ENCODE peak calls at places on chromosomes 12 and 14, in nine cellular contexts. One of them, this sample, is unnamed.

GRCh38 chr12:123576611-123577010 is 7.7 kb upstream of the TMED2 start:
- DNase-seq in transverse colon: no peak
- DNase-seq in IMR-90: peak; percentile 44
- DNase-seq in fibroblast of lung: peak; percentile 39
- DNase-seq in ovary: no peak
- DNase-seq in CD8-positive, alpha-beta T cell: no peak
- DNase-seq in RWPE1: no peak
- DNase-seq in pancreas: no peak
- DNase-seq in GM23248: peak; percentile 58
- DNase-seq in this sample: no peak

GRCh38 chr14:51118993-51119392 is 24.1 kb upstream of the TRIM9 start:
- DNase-seq in transverse colon: no peak
- DNase-seq in IMR-90: no peak
- DNase-seq in fibroblast of lung: no peak
- DNase-seq in ovary: no peak
- DNase-seq in CD8-positive, alpha-beta T cell: no peak
- DNase-seq in RWPE1: no peak
- DNase-seq in pancreas: no peak
- DNase-seq in GM23248: no peak
- DNase-seq in this sample: no peak

GRCh38 chr14:22471545-22472121 is 117.4 kb downstream of the DAD1 start:
- DNase-seq in transverse colon: peak; percentile 46
- DNase-seq in IMR-90: peak; percentile 32
- DNase-seq in fibroblast of lung: peak; percentile 50
- DNase-seq in ovary: peak; percentile 35
- DNase-seq in CD8-positive, alpha-beta T cell: no peak
- DNase-seq in RWPE1: peak; percentile 27
- DNase-seq in pancreas: peak; percentile 69
- DNase-seq in GM23248: no peak
- DNase-seq in this sample: no peak

GRCh38 chr12:11896530-11896929 is 174.2 kb upstream of the BCL2L14 start:
- DNase-seq in transverse colon: no peak
- DNase-seq in IMR-90: no peak
- DNase-seq in fibroblast of lung: no peak
- DNase-seq in ovary: no peak
- DNase-seq in CD8-positive, alpha-beta T cell: no peak
- DNase-seq in RWPE1: no peak
- DNase-seq in pancreas: no peak
- DNase-seq in GM23248: no peak
- DNase-seq in this sample: no peak

GRCh38 chr14:39316844-39317553 is 83.3 kb downstream of the MIA2 start:
- DNase-seq in transverse colon: no peak
- DNase-seq in IMR-90: no peak
- DNase-seq in fibroblast of lung: no peak
- DNase-seq in ovary: no peak
- DNase-seq in CD8-positive, alpha-beta T cell: no peak
- DNase-seq in RWPE1: no peak
- DNase-seq in pancreas: no peak
- DNase-seq in GM23248: no peak
- DNase-seq in this sample: no peak

GRCh38 chr14:80946187-80946586 is 4.6 kb upstream of the CEP128 start:
- DNase-seq in transverse colon: no peak
- DNase-seq in IMR-90: peak; percentile 52
- DNase-seq in fibroblast of lung: no peak
- DNase-seq in ovary: no peak
- DNase-seq in CD8-positive, alpha-beta T cell: no peak
- DNase-seq in RWPE1: no peak
- DNase-seq in pancreas: no peak
- DNase-seq in GM23248: peak; percentile 64
- DNase-seq in this sample: no peak

GRCh38 chr12:97276198-97276580 is 186.4 kb upstream of the RMST start:
- DNase-seq in transverse colon: no peak
- DNase-seq in IMR-90: no peak
- DNase-seq in fibroblast of lung: no peak
- DNase-seq in ovary: no peak
- DNase-seq in CD8-positive, alpha-beta T cell: no peak
- DNase-seq in RWPE1: no peak
- DNase-seq in pancreas: no peak
- DNase-seq in GM23248: no peak
- DNase-seq in this sample: no peak

GRCh38 chr12:43551971-43552559 is at the start of gene ADAMTS20:
- DNase-seq in transverse colon: no peak
- DNase-seq in IMR-90: peak; percentile 3
- DNase-seq in fibroblast of lung: peak; percentile 15
- DNase-seq in ovary: no peak
- DNase-seq in CD8-positive, alpha-beta T cell: no peak
- DNase-seq in RWPE1: no peak
- DNase-seq in pancreas: no peak
- DNase-seq in GM23248: peak; percentile 40
- DNase-seq in this sample: no peak

GRCh38 chr14:88272390-88273019 is 50.6 kb downstream of the KCNK10 start:
- DNase-seq in transverse colon: no peak
- DNase-seq in IMR-90: no peak
- DNase-seq in fibroblast of lung: no peak
- DNase-seq in ovary: no peak
- DNase-seq in CD8-positive, alpha-beta T cell: no peak
- DNase-seq in RWPE1: no peak
- DNase-seq in pancreas: no peak
- DNase-seq in GM23248: no peak
- DNase-seq in this sample: no peak

GRCh38 chr14:91311284-91311662 is 66.8 kb upstream of the GPR68 start:
- DNase-seq in transverse colon: peak; percentile 55
- DNase-seq in IMR-90: no peak
- DNase-seq in fibroblast of lung: no peak
- DNase-seq in ovary: no peak
- DNase-seq in CD8-positive, alpha-beta T cell: peak; percentile 78
- DNase-seq in RWPE1: no peak
- DNase-seq in pancreas: no peak
- DNase-seq in GM23248: no peak
- DNase-seq in this sample: no peak

GRCh38 chr12:131927110-131928079 is 1.7 kb upstream of the PUS1 start:
- DNase-seq in transverse colon: no peak
- DNase-seq in IMR-90: no peak
- DNase-seq in fibroblast of lung: no peak
- DNase-seq in ovary: peak; percentile 66
- DNase-seq in CD8-positive, alpha-beta T cell: no peak
- DNase-seq in RWPE1: no peak
- DNase-seq in pancreas: peak; percentile 27
- DNase-seq in GM23248: no peak
- DNase-seq in this sample: no peak

GRCh38 chr14:87613856-87614255 is 379.1 kb downstream of the GALC start:
- DNase-seq in transverse colon: no peak
- DNase-seq in IMR-90: no peak
- DNase-seq in fibroblast of lung: peak; percentile 9
- DNase-seq in ovary: no peak
- DNase-seq in CD8-positive, alpha-beta T cell: no peak
- DNase-seq in RWPE1: peak; percentile 4
- DNase-seq in pancreas: no peak
- DNase-seq in GM23248: no peak
- DNase-seq in this sample: no peak

GRCh38 chr12:56336361-56337167 is 2.1 kb upstream of the IL23A start:
- DNase-seq in transverse colon: peak; percentile 17
- DNase-seq in IMR-90: no peak
- DNase-seq in fibroblast of lung: no peak
- DNase-seq in ovary: no peak
- DNase-seq in CD8-positive, alpha-beta T cell: no peak
- DNase-seq in RWPE1: no peak
- DNase-seq in pancreas: no peak
- DNase-seq in GM23248: no peak
- DNase-seq in this sample: no peak

GRCh38 chr12:56487448-56488040 is 417 bp downstream of the GLS2 start:
- DNase-seq in transverse colon: peak; percentile 52
- DNase-seq in IMR-90: no peak
- DNase-seq in fibroblast of lung: peak; percentile 6
- DNase-seq in ovary: no peak
- DNase-seq in CD8-positive, alpha-beta T cell: peak; percentile 64
- DNase-seq in RWPE1: peak; percentile 8
- DNase-seq in pancreas: peak; percentile 76
- DNase-seq in GM23248: peak; percentile 48
- DNase-seq in this sample: no peak

GRCh38 chr12:34396861-34397590 is 374.7 kb downstream of the ALG10 start:
- DNase-seq in transverse colon: peak; percentile 2
- DNase-seq in IMR-90: no peak
- DNase-seq in fibroblast of lung: no peak
- DNase-seq in ovary: peak; percentile 2
- DNase-seq in CD8-positive, alpha-beta T cell: peak; percentile 25
- DNase-seq in RWPE1: no peak
- DNase-seq in pancreas: peak; percentile 4
- DNase-seq in GM23248: no peak
- DNase-seq in this sample: no peak

GRCh38 chr14:76673261-76673660 is 88.0 kb upstream of the VASH1 start:
- DNase-seq in transverse colon: no peak
- DNase-seq in IMR-90: no peak
- DNase-seq in fibroblast of lung: no peak
- DNase-seq in ovary: no peak
- DNase-seq in CD8-positive, alpha-beta T cell: no peak
- DNase-seq in RWPE1: no peak
- DNase-seq in pancreas: no peak
- DNase-seq in GM23248: no peak
- DNase-seq in this sample: no peak

GRCh38 chr14:76672123-76672522 is 89.1 kb upstream of the VASH1 start:
- DNase-seq in transverse colon: no peak
- DNase-seq in IMR-90: no peak
- DNase-seq in fibroblast of lung: no peak
- DNase-seq in ovary: no peak
- DNase-seq in CD8-positive, alpha-beta T cell: no peak
- DNase-seq in RWPE1: peak; percentile 46
- DNase-seq in pancreas: no peak
- DNase-seq in GM23248: peak; percentile 30
- DNase-seq in this sample: no peak

GRCh38 chr14:76678244-76678643 is 83.0 kb upstream of the VASH1 start:
- DNase-seq in transverse colon: no peak
- DNase-seq in IMR-90: no peak
- DNase-seq in fibroblast of lung: no peak
- DNase-seq in ovary: no peak
- DNase-seq in CD8-positive, alpha-beta T cell: no peak
- DNase-seq in RWPE1: no peak
- DNase-seq in pancreas: no peak
- DNase-seq in GM23248: no peak
- DNase-seq in this sample: no peak

GRCh38 chr14:76682367-76682766 is 78.9 kb upstream of the VASH1 start:
- DNase-seq in transverse colon: no peak
- DNase-seq in IMR-90: no peak
- DNase-seq in fibroblast of lung: no peak
- DNase-seq in ovary: no peak
- DNase-seq in CD8-positive, alpha-beta T cell: no peak
- DNase-seq in RWPE1: no peak
- DNase-seq in pancreas: no peak
- DNase-seq in GM23248: no peak
- DNase-seq in this sample: no peak

GRCh38 chr14:76676539-76676938 is 84.7 kb upstream of the VASH1 start:
- DNase-seq in transverse colon: no peak
- DNase-seq in IMR-90: no peak
- DNase-seq in fibroblast of lung: no peak
- DNase-seq in ovary: no peak
- DNase-seq in CD8-positive, alpha-beta T cell: no peak
- DNase-seq in RWPE1: no peak
- DNase-seq in pancreas: no peak
- DNase-seq in GM23248: no peak
- DNase-seq in this sample: no peak
- H3K27ac ChIP-seq in transverse colon: no peak overlapping the region
- H3K27ac ChIP-seq in IMR-90: no peak overlapping the region
- H3K27ac ChIP-seq in fibroblast of lung: no peak overlapping the region
- H3K27ac ChIP-seq in ovary: no peak overlapping the region
- H3K27ac ChIP-seq in CD8-positive, alpha-beta T cell: no peak overlapping the region
- H3K27ac ChIP-seq in RWPE1: no peak overlapping the region
- H3K27ac ChIP-seq in pancreas: no peak overlapping the region
- H3K27ac ChIP-seq in GM23248: no peak overlapping the region
- H3K27ac ChIP-seq in this sample: no peak overlapping the region

GRCh38 chr14:61467281-61467680 is 145.9 kb downstream of the PRKCH start:
- DNase-seq in transverse colon: no peak
- DNase-seq in IMR-90: no peak
- DNase-seq in fibroblast of lung: no peak
- DNase-seq in ovary: no peak
- DNase-seq in CD8-positive, alpha-beta T cell: peak; percentile 44
- DNase-seq in RWPE1: no peak
- DNase-seq in pancreas: no peak
- DNase-seq in GM23248: no peak
- DNase-seq in this sample: no peak
- H3K27ac ChIP-seq in transverse colon: no peak overlapping the region
- H3K27ac ChIP-seq in IMR-90: peak overlapping the region; percentile 3
- H3K27ac ChIP-seq in fibroblast of lung: no peak overlapping the region
- H3K27ac ChIP-seq in ovary: no peak overlapping the region
- H3K27ac ChIP-seq in CD8-positive, alpha-beta T cell: no peak overlapping the region
- H3K27ac ChIP-seq in RWPE1: peak overlapping the region; percentile 85
- H3K27ac ChIP-seq in pancreas: no peak overlapping the region
- H3K27ac ChIP-seq in GM23248: no peak overlapping the region
- H3K27ac ChIP-seq in this sample: no peak overlapping the region

GRCh38 chr12:77943466-77943865 is 112.8 kb downstream of the NAV3 start:
- DNase-seq in transverse colon: no peak
- DNase-seq in IMR-90: peak; percentile 87
- DNase-seq in fibroblast of lung: peak; percentile 86
- DNase-seq in ovary: no peak
- DNase-seq in CD8-positive, alpha-beta T cell: no peak
- DNase-seq in RWPE1: peak; percentile 75
- DNase-seq in pancreas: no peak
- DNase-seq in GM23248: peak; percentile 88
- DNase-seq in this sample: no peak
- H3K27ac ChIP-seq in transverse colon: no peak overlapping the region
- H3K27ac ChIP-seq in IMR-90: peak overlapping the region; percentile 56
- H3K27ac ChIP-seq in fibroblast of lung: peak overlapping the region; percentile 26
- H3K27ac ChIP-seq in ovary: no peak overlapping the region
- H3K27ac ChIP-seq in CD8-positive, alpha-beta T cell: no peak overlapping the region
- H3K27ac ChIP-seq in RWPE1: no peak overlapping the region
- H3K27ac ChIP-seq in pancreas: no peak overlapping the region
- H3K27ac ChIP-seq in GM23248: peak overlapping the region; percentile 88
- H3K27ac ChIP-seq in this sample: no peak overlapping the region

DNA sequence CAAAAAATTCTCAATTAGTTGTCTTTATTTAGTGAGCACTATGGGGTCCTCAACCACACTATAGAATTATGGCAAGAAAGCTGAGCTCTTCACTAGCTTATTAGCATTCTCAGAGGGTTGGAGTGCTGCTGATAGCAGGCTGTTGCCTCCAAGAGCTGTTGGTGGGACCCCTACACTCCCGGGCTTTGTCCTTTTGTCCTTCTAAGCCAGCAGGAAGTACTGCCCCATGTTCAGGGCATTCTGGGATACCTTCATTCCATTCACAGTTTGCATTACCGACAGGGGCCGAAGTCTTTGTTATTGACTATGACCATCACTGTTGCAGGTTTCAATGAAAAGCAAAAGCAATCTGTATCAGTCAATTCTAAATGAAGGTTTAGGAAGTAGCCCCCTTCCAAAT is 89.5 kb upstream of the OTX2 start:
- DNase-seq in transverse colon: no peak
- DNase-seq in IMR-90: no peak
- DNase-seq in fibroblast of lung: no peak
- DNase-seq in ovary: no peak
- DNase-seq in CD8-positive, alpha-beta T cell: no peak
- DNase-seq in RWPE1: no peak
- DNase-seq in pancreas: no peak
- DNase-seq in GM23248: no peak
- DNase-seq in this sample: no peak
- H3K27ac ChIP-seq in transverse colon: no peak overlapping the region
- H3K27ac ChIP-seq in IMR-90: no peak overlapping the region
- H3K27ac ChIP-seq in fibroblast of lung: no peak overlapping the region
- H3K27ac ChIP-seq in ovary: no peak overlapping the region
- H3K27ac ChIP-seq in CD8-positive, alpha-beta T cell: no peak overlapping the region
- H3K27ac ChIP-seq in RWPE1: no peak overlapping the region
- H3K27ac ChIP-seq in pancreas: no peak overlapping the region
- H3K27ac ChIP-seq in GM23248: no peak overlapping the region
- H3K27ac ChIP-seq in this sample: no peak overlapping the region

GRCh38 chr14:72554994-72555608 is 338.8 kb downstream of the DPF3 start:
- DNase-seq in transverse colon: no peak
- DNase-seq in IMR-90: no peak
- DNase-seq in fibroblast of lung: no peak
- DNase-seq in ovary: no peak
- DNase-seq in CD8-positive, alpha-beta T cell: no peak
- DNase-seq in RWPE1: no peak
- DNase-seq in pancreas: no peak
- DNase-seq in GM23248: no peak
- DNase-seq in this sample: no peak
- H3K27ac ChIP-seq in transverse colon: no peak overlapping the region
- H3K27ac ChIP-seq in IMR-90: no peak overlapping the region
- H3K27ac ChIP-seq in fibroblast of lung: no peak overlapping the region
- H3K27ac ChIP-seq in ovary: no peak overlapping the region
- H3K27ac ChIP-seq in CD8-positive, alpha-beta T cell: no peak overlapping the region
- H3K27ac ChIP-seq in RWPE1: no peak overlapping the region
- H3K27ac ChIP-seq in pancreas: no peak overlapping the region
- H3K27ac ChIP-seq in GM23248: no peak overlapping the region
- H3K27ac ChIP-seq in this sample: no peak overlapping the region

This sample was measured in AG04450.